ENCODE peak calls at places on chromosomes 5 and 9, in seven cellular contexts. H, K, D, C, V, P and W are unnamed samples.

GRCh38 chr5:54090495-54091084 is 219.8 kb downstream of the ARL15 start:
- DNase-seq in K (no peak), D (no peak), H (no peak), V (no peak), P (no peak), C (no peak), W (no peak)

GRCh38 chr5:41415242-41415641 is 95.2 kb downstream of the PLCXD3 start:
- DNase-seq in D (no peak), V (no peak), P (no peak), H (no peak), K (no peak), C (no peak), W (no peak)

GRCh38 chr5:169164481-169164925 is 136.4 kb downstream of the SLIT3 start:
- DNase-seq in H (no peak), C (no peak), P (no peak), D (no peak), V (no peak), K (no peak), W (no peak)

GRCh38 chr9:13378171-13378570 is 98.7 kb upstream of the MPDZ start:
- DNase-seq in D (no peak), K (no peak), V (no peak), H (no peak), P (no peak), C (no peak), W (no peak)

GRCh38 chr5:35660451-35660850 is 42.8 kb downstream of the SPEF2 start:
- DNase-seq in H (no peak), V (no peak), P (no peak), D (no peak), K (no peak), C (no peak), W (no peak)

GRCh38 chr5:41863871-41864486 is 6.2 kb downstream of the OXCT1 start:
- DNase-seq in K (no peak), H (no peak), C (no peak), D (no peak), V (no peak), P (no peak), W (no peak)

GRCh38 chr5:114658179-114658578 is 296.3 kb downstream of the KCNN2 start:
- DNase-seq in V (no peak), H (no peak), C (no peak), D (no peak), P (no peak), K (no peak), W (no peak)

GRCh38 chr5:74865799-74866652 is at the start of gene FAM169A:
- DNase-seq in D (peak; percentile 42), V (no peak), H (peak; percentile 65), P (peak; percentile 75), K (no peak), C (no peak), W (no peak)

GRCh38 chr9:5838884-5839571 is 6.1 kb upstream of the ERMP1 start:
- DNase-seq in C (no peak), H (no peak), P (no peak), K (no peak), D (no peak), V (peak; percentile 11), W (peak; percentile 13)

GRCh38 chr5:114657342-114658130 is 295.7 kb downstream of the KCNN2 start:
- DNase-seq in D (no peak), C (no peak), K (no peak), V (no peak), P (no peak), H (no peak), W (no peak)

GRCh38 chr5:170655920-170656319 is 127.6 kb upstream of the GABRP start:
- DNase-seq in D (no peak), P (no peak), V (no peak), H (no peak), C (no peak), K (no peak), W (no peak)

GRCh38 chr5:81097733-81098132 is 135.4 kb upstream of the CKMT2 start:
- DNase-seq in C (no peak), H (no peak), K (no peak), V (no peak), P (no peak), D (no peak), W (no peak)

GRCh38 chr9:31137151-31137849 is 1247.1 kb upstream of the ACO1 start:
- DNase-seq in H (no peak), C (no peak), V (no peak), D (no peak), P (no peak), K (no peak), W (no peak)

GRCh38 chr9:88933607-88934379 is 57.5 kb upstream of the S1PR3 start:
- DNase-seq in C (no peak), H (no peak), K (no peak), V (no peak), D (no peak), P (no peak), W (no peak)

GRCh38 chr5:76537073-76537543 is 86.1 kb downstream of the F2RL2 start:
- DNase-seq in D (no peak), H (no peak), K (no peak), C (no peak), P (no peak), V (no peak), W (no peak)

DNA sequence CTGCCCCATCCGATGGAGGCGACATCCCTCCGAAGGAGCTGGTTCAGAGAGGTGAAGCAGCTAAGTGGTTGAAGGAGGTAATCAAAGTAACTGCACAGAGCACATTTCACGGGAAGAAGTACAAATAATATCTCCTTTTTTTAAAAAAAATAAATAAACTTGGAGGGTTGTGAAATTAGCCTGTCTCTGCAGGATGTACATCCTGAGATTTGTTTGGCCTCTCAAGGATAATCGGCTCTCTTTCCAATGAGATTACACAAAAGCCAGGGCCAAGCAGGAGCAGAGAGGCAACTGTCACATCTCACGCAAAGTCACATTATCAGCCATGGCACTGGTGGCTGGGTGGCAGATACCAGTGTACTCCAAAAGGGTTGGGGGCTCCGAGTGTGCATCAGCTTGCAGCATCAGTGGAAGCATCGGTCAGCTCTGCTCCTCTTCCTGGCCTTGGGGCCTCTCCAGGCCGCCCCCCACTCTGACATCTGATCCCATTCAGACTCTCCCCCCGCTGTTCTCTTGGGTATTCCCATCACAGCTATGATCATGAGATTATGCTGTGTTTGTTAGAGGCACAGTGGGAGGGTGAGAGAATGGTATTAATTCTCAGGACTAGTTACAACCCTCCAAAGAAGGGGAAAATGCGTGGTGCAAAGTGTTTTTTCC is 109.9 kb downstream of the UGCG start:
- DNase-seq in V (no peak), C (no peak), D (no peak), H (no peak), K (no peak), P (no peak), W (no peak)
- H3K4me3 ChIP-seq in V (no peak overlapping the region), C (no peak overlapping the region), D (no peak overlapping the region), H (no peak overlapping the region), K (no peak overlapping the region), P (no peak overlapping the region), W (no peak overlapping the region)

DNA sequence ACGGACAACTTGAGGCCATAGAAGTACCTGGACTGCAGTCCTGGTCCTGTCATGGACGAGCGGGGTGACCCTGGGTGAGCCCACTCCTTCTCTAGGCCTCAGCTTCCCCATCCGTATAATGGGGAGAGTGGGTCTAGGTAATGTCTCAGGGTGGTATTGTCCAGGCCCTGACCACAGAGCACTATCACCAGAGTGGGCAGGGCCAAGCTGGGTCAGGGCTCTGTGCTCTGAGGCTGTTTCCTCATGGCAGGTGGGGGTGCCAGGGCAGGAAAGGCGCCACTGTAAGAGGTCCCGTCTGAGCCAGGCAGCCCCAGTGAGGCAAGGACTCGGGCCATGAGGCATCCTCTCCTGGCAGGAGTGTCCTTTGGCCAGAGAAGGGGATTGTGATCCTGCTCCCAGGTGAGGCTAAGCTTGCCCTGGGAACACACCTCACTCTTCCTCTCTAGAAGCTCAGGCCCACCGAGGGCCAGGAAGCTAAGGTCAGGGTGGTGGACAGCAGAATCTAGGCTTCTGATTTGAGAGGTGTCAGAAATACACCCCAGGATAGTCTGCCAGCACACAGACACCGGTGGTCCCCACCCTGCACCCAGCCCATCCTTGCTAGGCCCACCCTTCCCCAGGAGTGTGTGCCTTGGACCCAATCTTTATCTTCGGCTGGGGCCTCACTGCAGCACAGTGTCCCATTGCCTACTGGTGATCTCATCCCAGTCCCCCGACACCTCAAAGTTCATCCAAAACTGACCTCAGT is 1.5 kb upstream of the MYOZ3 start:
- DNase-seq in C (no peak), K (no peak), V (no peak), H (no peak), P (no peak), D (no peak), W (peak; percentile 77)
- H3K4me1 ChIP-seq in C (peaks cover 21% of the 10 kb centered on the region), K (peaks cover 9% of the 10 kb centered on the region), V (peaks cover 11% of the 10 kb centered on the region), H (peaks cover 12% of the 10 kb centered on the region), P (no peaks in the 10 kb centered on the region), D (peaks cover 7% of the 10 kb centered on the region), W (peaks cover 70% of the 10 kb centered on the region)

GRCh38 chr9:136645903-136646754 is 16.6 kb upstream of the EGFL7 start:
- DNase-seq in H (no peak), C (no peak), K (no peak), D (no peak), V (no peak), P (no peak), W (no peak)

GRCh38 chr9:136644593-136645342 is 17.9 kb upstream of the EGFL7 start:
- DNase-seq in V (peak; percentile 63), K (no peak), P (no peak), D (peak; percentile 47), H (peak; percentile 62), C (peak; percentile 72), W (peak; percentile 56)

GRCh38 chr9:136648746-136649145 is 14.0 kb upstream of the EGFL7 start:
- DNase-seq in K (no peak), H (no peak), C (peak; percentile 28), P (no peak), D (no peak), V (no peak), W (no peak)

GRCh38 chr9:136645343-136645902 is 17.3 kb upstream of the EGFL7 start:
- DNase-seq in P (no peak), C (no peak), H (no peak), K (no peak), V (no peak), D (no peak), W (no peak)

DNA sequence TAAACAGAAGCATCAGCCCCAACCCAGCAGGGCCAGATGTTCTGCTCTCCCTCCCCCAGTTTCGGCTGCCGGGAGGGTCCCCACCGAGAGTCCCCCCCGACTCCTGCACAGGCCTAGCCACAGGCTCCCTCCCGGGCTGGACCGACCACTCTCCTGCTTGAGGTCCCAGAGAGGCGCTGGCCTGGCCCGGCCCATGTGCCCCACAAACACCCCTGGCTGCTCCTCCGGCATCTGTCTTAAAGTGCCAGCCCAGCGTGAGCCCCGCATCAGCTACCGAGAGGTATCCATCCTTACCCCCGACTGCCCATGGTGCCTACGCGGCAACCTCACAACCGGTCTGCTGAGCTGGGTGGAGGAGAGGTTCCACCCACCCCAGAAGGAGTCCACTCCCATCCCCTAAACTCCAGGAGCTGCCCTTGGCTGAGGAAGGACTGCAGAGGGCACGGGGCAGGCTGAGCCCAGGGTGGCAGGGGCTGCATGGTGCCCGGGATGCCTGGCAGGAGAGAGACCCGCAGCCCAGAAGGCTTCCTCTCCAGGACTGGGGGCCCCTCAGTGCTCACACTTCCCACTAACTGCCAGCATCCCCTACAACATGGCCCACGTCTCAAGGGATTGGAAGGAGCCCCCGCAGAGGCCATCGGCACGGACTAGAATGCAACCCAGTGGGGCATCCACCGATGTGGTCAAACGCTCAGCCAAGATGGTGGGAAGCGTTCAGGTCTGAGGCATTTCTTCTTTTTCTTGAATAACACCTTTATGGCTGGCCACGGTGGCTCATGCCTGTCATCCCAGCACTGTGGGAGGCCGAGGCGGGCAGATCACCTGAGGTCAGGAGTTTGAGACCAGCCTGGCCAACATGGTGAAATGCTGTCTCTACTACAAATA is 15.6 kb upstream of the EGFL7 start:
- DNase-seq in K (no peak), V (no peak), P (no peak), H (no peak), D (no peak), C (no peak), W (no peak)
- H3K27ac ChIP-seq in K (no peak overlapping the region), V (no peak overlapping the region), P (no peak overlapping the region), H (no peak overlapping the region), D (no peak overlapping the region), C (peak overlapping the region; percentile 79), W (peak overlapping the region; percentile 81)

GRCh38 chr9:91101598-91102168 is 260.0 kb downstream of the AUH start:
- DNase-seq in H (peak; percentile 89), C (no peak), V (peak; percentile 82), K (no peak), D (peak; percentile 51), P (no peak), W (no peak)
- H3K4me3 ChIP-seq in H (no peak overlapping the region), C (no peak overlapping the region), V (peak overlapping the region; percentile 2), K (no peak overlapping the region), D (peak overlapping the region; percentile 34), P (no peak overlapping the region), W (no peak overlapping the region)